ENCODE peak calls at places on chromosomes 3 and 15, in ten cellular contexts. P is occipital lobe; O is activated CD8-positive, alpha-beta memory T cell treated with anti-CD3 and anti-CD28 coated beads, Interleukin-2, amount 50 U/mL, for 48 hours; X is endothelial cell; K is left ventricle myocardium inferior; M is fibroblast of villous mesenchyme; E is foreskin melanocyte; D is psoas muscle; S is nephron progenitor cell; H is GM10248. W is an unnamed sample.

GRCh38 chr15:80990955-80991354 is 1.3 kb upstream of the MESD start:
- DNase-seq in H (no peak), O (no peak), S (no peak), X (no peak), D (no peak), E (no peak), P (no peak), M (no peak), K (no peak), W (no peak)

GRCh38 chr3:194342861-194343560 is 8.1 kb downstream of the CPN2 start:
- DNase-seq in X (no peak), H (no peak), D (no peak), O (no peak), P (no peak), K (no peak), S (no peak), E (no peak), M (no peak), W (no peak)

GRCh38 chr15:67127925-67128324 is 62.5 kb downstream of the SMAD3 start:
- DNase-seq in P (no peak), D (no peak), H (no peak), E (no peak), M (peak; percentile 98), X (no peak), O (no peak), S (no peak), K (no peak), W (no peak)

GRCh38 chr3:21654662-21655061 is 96.3 kb downstream of the ZNF385D start:
- DNase-seq in H (no peak), O (no peak), M (peak; percentile 6), S (no peak), E (no peak), P (no peak), K (no peak), X (no peak), D (no peak), W (no peak)

GRCh38 chr3:177234121-177234520 is 36.8 kb upstream of the TBL1XR1 start:
- DNase-seq in S (no peak), M (peak; percentile 6), K (no peak), P (no peak), O (no peak), X (no peak), E (no peak), H (no peak), D (no peak), W (no peak)

GRCh38 chr3:62833538-62833937 is 41.7 kb downstream of the CADPS start:
- DNase-seq in X (no peak), K (no peak), D (no peak), O (no peak), M (peak; percentile 8), H (peak; percentile 3), S (no peak), P (no peak), E (no peak), W (no peak)

GRCh38 chr3:2765002-2765579 is 345.1 kb downstream of the IL5RA start:
- DNase-seq in K (no peak), E (no peak), X (no peak), S (peak; percentile 12), D (no peak), O (no peak), M (no peak), H (no peak), P (no peak), W (no peak)

GRCh38 chr3:83500422-83500821 is 1458.4 kb upstream of the CADM2 start:
- DNase-seq in O (no peak), H (no peak), M (no peak), D (no peak), X (no peak), S (no peak), E (no peak), K (no peak), P (no peak), W (no peak)

GRCh38 chr3:67460841-67461240 is 193.6 kb downstream of the SUCLG2 start:
- DNase-seq in S (no peak), D (no peak), O (no peak), K (no peak), X (no peak), P (no peak), H (no peak), E (no peak), M (peak; percentile 13), W (no peak)

GRCh38 chr3:42906085-42906904 is at the start of gene ZNF662:
- DNase-seq in P (peak; percentile 59), O (peak; percentile 70), X (no peak), M (no peak), S (no peak), K (peak; percentile 62), H (no peak), D (peak; percentile 65), E (no peak), W (no peak)